ENCODE peak calls at places on chromosomes 5 and 9, in four cellular contexts. P is K562, E is GM12878, D is HepG2. C is an unnamed sample.

GRCh38 chr5:178309271-178310008 is 76.8 kb upstream of the PHYKPL start:
- DNase-seq in P (no peak), D (no peak), E (no peak), C (peak; percentile 11)

GRCh38 chr5:159917919-159918487 is 1.7 kb downstream of the ADRA1B start:
- DNase-seq in D (no peak), P (no peak), E (no peak), C (no peak)

GRCh38 chr5:93503598-93504067 is 77.4 kb downstream of the NR2F1-AS1 start:
- DNase-seq in D (peak; percentile 3), E (no peak), P (no peak), C (no peak)

GRCh38 chr5:10600629-10601245 is 36.9 kb downstream of the ANKRD33B start:
- DNase-seq in P (no peak), D (no peak), E (no peak), C (no peak)

GRCh38 chr9:137534256-137535119 is 15.7 kb downstream of the PNPLA7 start:
- DNase-seq in D (peak; percentile 81), E (no peak), P (peak; percentile 69), C (no peak)

GRCh38 chr5:112742424-112742823 is 4.7 kb downstream of the APC start:
- DNase-seq in E (no peak), D (no peak), P (peak; percentile 46), C (no peak)

GRCh38 chr5:140295414-140295813 is 7.5 kb downstream of the PFDN1 start:
- DNase-seq in D (peak; percentile 67), E (no peak), P (no peak), C (no peak)

GRCh38 chr5:150499437-150499956 is 8.4 kb upstream of the NDST1 start:
- DNase-seq in P (peak; percentile 92), D (no peak), E (no peak), C (no peak)

GRCh38 chr9:35490155-35490909 is 421 bp downstream of the RUSC2 start:
- DNase-seq in E (no peak), D (no peak), P (peak; percentile 14), C (peak; percentile 51)

GRCh38 chr5:15992918-15993317 is 186.7 kb downstream of the MARCHF11 start:
- DNase-seq in P (no peak), E (no peak), D (no peak), C (no peak)

GRCh38 chr5:174667526-174667925 is 56.9 kb upstream of the MSX2 start:
- DNase-seq in D (no peak), P (no peak), E (no peak), C (no peak)

GRCh38 chr5:115843444-115844130 is 1.9 kb downstream of the AP3S1 start:
- DNase-seq in P (no peak), E (no peak), D (no peak), C (no peak)

GRCh38 chr5:81750308-81751008 is 439 bp downstream of the SSBP2 start:
- DNase-seq in E (no peak), P (peak; percentile 45), D (no peak), C (no peak)

GRCh38 chr9:126146254-126147145 is 180.1 kb upstream of the MVB12B start:
- DNase-seq in P (peak; percentile 47), D (peak; percentile 91), E (peak; percentile 15), C (peak; percentile 75)

GRCh38 chr5:119290161-119290569 is 65.7 kb upstream of the TNFAIP8 start:
- DNase-seq in P (no peak), D (no peak), E (peak; percentile 66), C (no peak)

GRCh38 chr9:116073826-116074225 is 79.8 kb upstream of the PAPPA start:
- DNase-seq in P (no peak), E (no peak), D (no peak), C (no peak)

GRCh38 chr5:111404270-111404769 is 108.0 kb downstream of the STARD4 start:
- DNase-seq in D (peak; percentile 74), E (no peak), P (no peak), C (no peak)

GRCh38 chr9:69130456-69131441 is 43.3 kb upstream of the TJP2 start:
- DNase-seq in D (no peak), E (no peak), P (peak; percentile 22), C (no peak)

GRCh38 chr9:4069457-4070162 is 230.3 kb downstream of the GLIS3 start:
- DNase-seq in E (no peak), P (no peak), D (no peak), C (no peak)

GRCh38 chr5:151825445-151825844 is 53.7 kb downstream of the G3BP1 start:
- DNase-seq in D (peak; percentile 64), P (peak; percentile 57), E (peak; percentile 17), C (peak; percentile 64)

GRCh38 chr9:4371108-4371507 is 71.2 kb upstream of the GLIS3 start:
- DNase-seq in P (no peak), D (no peak), E (no peak), C (no peak)

GRCh38 chr5:176352116-176352878 is 9.3 kb downstream of the KIAA1191 start:
- DNase-seq in P (no peak), E (peak; percentile 45), D (no peak), C (no peak)

GRCh38 chr5:5616247-5616895 is 193.9 kb downstream of the ICE1 start:
- DNase-seq in E (no peak), P (no peak), D (no peak), C (no peak)

GRCh38 chr5:72035831-72036230 is 71.4 kb upstream of the MAP1B start:
- DNase-seq in E (no peak), P (no peak), D (no peak), C (no peak)

GRCh38 chr5:112240011-112240410 is 179.1 kb downstream of the EPB41L4A start:
- DNase-seq in E (no peak), D (no peak), P (no peak), C (no peak)

GRCh38 chr5:80863708-80864107 is 96.5 kb upstream of the RASGRF2 start:
- DNase-seq in D (no peak), P (no peak), E (no peak), C (no peak)

GRCh38 chr5:125961150-125961549 is 462.1 kb upstream of the GRAMD2B start:
- DNase-seq in E (peak; percentile 20), D (no peak), P (no peak), C (no peak)

GRCh38 chr9:115327441-115328122 is 209.6 kb upstream of the TNC start:
- DNase-seq in D (no peak), P (no peak), E (no peak), C (no peak)

GRCh38 chr5:141787376-141787775 is 90.8 kb downstream of the PCDH1 start:
- DNase-seq in D (no peak), P (no peak), E (no peak), C (no peak)

GRCh38 chr9:105138306-105138801 is 106.1 kb upstream of the SLC44A1 start:
- DNase-seq in E (no peak), P (no peak), D (peak; percentile 28), C (peak; percentile 42)

GRCh38 chr9:34589656-34590375 is at the start of gene CNTFR:
- DNase-seq in D (no peak), P (peak; percentile 32), E (no peak), C (peak; percentile 63)

GRCh38 chr9:107276966-107277710 is 5.9 kb upstream of the RAD23B start:
- DNase-seq in P (no peak), D (no peak), E (no peak), C (no peak)

GRCh38 chr9:113568481-113569321 is 105.2 kb downstream of the RGS3 start:
- DNase-seq in E (no peak), D (no peak), P (no peak), C (no peak)

GRCh38 chr5:40437452-40437861 is 242.3 kb upstream of the PTGER4 start:
- DNase-seq in P (no peak), E (no peak), D (no peak), C (no peak)

GRCh38 chr9:38224941-38225340 is 155.9 kb upstream of the SHB start:
- DNase-seq in E (no peak), D (no peak), P (no peak), C (no peak)

GRCh38 chr5:53482717-53483638 is 2.5 kb downstream of the FST start:
- DNase-seq in D (peak; percentile 89), E (no peak), P (peak; percentile 29), C (peak; percentile 57)

GRCh38 chr5:103526164-103526915 is 36.2 kb downstream of the NUDT12 start:
- DNase-seq in D (no peak), P (no peak), E (no peak), C (no peak)

GRCh38 chr9:100186356-100186755 is 87.3 kb downstream of the INVS start:
- DNase-seq in P (no peak), D (no peak), E (no peak), C (no peak)

GRCh38 chr5:131005963-131006684 is 158.9 kb downstream of the HINT1 start:
- DNase-seq in D (peak; percentile 15), E (no peak), P (no peak), C (peak; percentile 30)

GRCh38 chr9:97751510-97751909 is 54.4 kb upstream of the XPA start:
- DNase-seq in E (no peak), D (peak; percentile 21), P (no peak), C (no peak)

GRCh38 chr5:8686707-8687106 is 817.8 kb downstream of the MTRR start:
- DNase-seq in P (no peak), D (no peak), E (no peak), C (no peak)
- TF ChIP-seq CBFB in P (no peak), D (no peak), E (no peak), C (no peak)

GRCh38 chr9:131403493-131403773 is 9.5 kb downstream of the PRRC2B start:
- DNase-seq in D (no peak), E (no peak), P (no peak), C (no peak)

GRCh38 chr9:131405858-131406566 is 12.1 kb downstream of the PRRC2B start:
- DNase-seq in P (peak; percentile 5), E (no peak), D (no peak), C (no peak)

GRCh38 chr9:131405429-131405828 is 11.5 kb downstream of the PRRC2B start:
- DNase-seq in D (no peak), P (peak; percentile 5), E (no peak), C (peak; percentile 72)

GRCh38 chr9:131404987-131405386 is 11.1 kb downstream of the PRRC2B start:
- DNase-seq in P (peak; percentile 3), D (no peak), E (no peak), C (no peak)

GRCh38 chr9:131404581-131404980 is 10.7 kb downstream of the PRRC2B start:
- DNase-seq in E (no peak), P (peak; percentile 26), D (no peak), C (no peak)
- TF ChIP-seq CREB1 in E (no peak), P (no peak), D (no peak), C (no peak)

GRCh38 chr9:110767559-110768063 is 99.0 kb downstream of the MUSK start:
- DNase-seq in D (no peak), P (no peak), E (no peak), C (no peak)

GRCh38 chr9:110765926-110766325 is 97.3 kb downstream of the MUSK start:
- DNase-seq in P (no peak), E (no peak), D (no peak), C (no peak)

GRCh38 chr9:110764006-110764405 is 95.4 kb downstream of the MUSK start:
- DNase-seq in E (no peak), P (no peak), D (no peak), C (no peak)

GRCh38 chr9:110768887-110769286 is 100.3 kb downstream of the MUSK start:
- DNase-seq in D (no peak), P (no peak), E (no peak), C (no peak)

DNA sequence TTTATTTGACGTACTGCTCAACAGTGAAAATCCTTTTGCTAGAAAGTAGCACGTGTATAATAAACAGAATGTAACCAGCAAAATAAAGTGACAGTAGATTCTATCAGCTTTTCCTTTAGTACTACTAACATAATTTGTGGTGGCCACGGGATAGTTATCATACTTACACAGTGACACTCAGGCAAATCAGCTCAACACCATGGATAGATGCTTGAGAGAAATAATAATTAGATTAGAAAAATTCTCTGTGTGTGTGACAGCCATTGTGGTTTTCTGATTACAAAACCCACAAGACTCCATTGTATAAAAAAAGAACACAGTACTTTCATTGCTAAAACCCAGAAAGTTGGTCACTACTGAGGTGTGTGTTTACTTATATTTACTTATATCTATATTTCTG is 101.1 kb downstream of the MUSK start:
- DNase-seq in P (no peak), E (no peak), D (no peak), C (no peak)
- TF ChIP-seq CBFB in P (no peak), E (no peak), D (no peak), C (no peak)

GRCh38 chr5:56100429-56101176 is 105.8 kb upstream of the IL6ST start:
- DNase-seq in D (no peak), P (no peak), E (no peak), C (no peak)
- TF ChIP-seq CREB1 in D (no peak), P (no peak), E (no peak), C (no peak)

C was measured in WTC11.